ENCODE peak calls at places on chromosome 5, in ten cellular contexts. K, H, D, M, C, B, Q, O, Z and W are unnamed samples.

GRCh38 chr5:132003170-132003744 is 8.2 kb downstream of the ACSL6 start:
- DNase-seq in O (no peak), Z (no peak), M (no peak), D (no peak), K (peak; percentile 90), H (no peak), B (no peak), C (peak; percentile 51), Q (peak; percentile 5), W (no peak)

GRCh38 chr5:124661317-124662141 is 84.9 kb downstream of the ZNF608 start:
- DNase-seq in M (no peak), B (no peak), O (no peak), H (no peak), D (peak; percentile 93), C (peak; percentile 87), Q (peak; percentile 92), K (peak; percentile 98), Z (peak; percentile 55), W (no peak)

GRCh38 chr5:75031366-75031765 is 21.0 kb downstream of the GCNT4 start:
- DNase-seq in O (no peak), H (no peak), Q (no peak), C (no peak), Z (no peak), D (no peak), M (no peak), B (no peak), K (no peak), W (no peak)

GRCh38 chr5:52443187-52443586 is 344.5 kb upstream of the ITGA1 start:
- DNase-seq in Z (no peak), K (no peak), O (no peak), D (no peak), C (no peak), H (no peak), Q (no peak), B (no peak), M (no peak), W (no peak)

GRCh38 chr5:91121347-91121993 is 261.6 kb downstream of the ARRDC3 start:
- DNase-seq in Z (no peak), H (no peak), B (no peak), C (no peak), K (no peak), M (no peak), O (peak; percentile 58), Q (no peak), D (no peak), W (no peak)

GRCh38 chr5:86780018-86780417 is 162.3 kb downstream of the COX7C start:
- DNase-seq in K (no peak), Z (no peak), D (no peak), M (no peak), O (no peak), C (no peak), B (no peak), Q (no peak), H (no peak), W (no peak)

GRCh38 chr5:135471726-135472125 is 19.6 kb upstream of the TIFAB start:
- DNase-seq in O (no peak), C (no peak), K (no peak), D (no peak), M (no peak), B (no peak), Q (no peak), H (no peak), Z (no peak), W (no peak)

GRCh38 chr5:131316026-131316425 is 52.2 kb downstream of the CDC42SE2 start:
- DNase-seq in K (no peak), C (no peak), H (no peak), M (no peak), B (no peak), Q (no peak), Z (no peak), D (peak; percentile 54), O (no peak), W (no peak)

DNA sequence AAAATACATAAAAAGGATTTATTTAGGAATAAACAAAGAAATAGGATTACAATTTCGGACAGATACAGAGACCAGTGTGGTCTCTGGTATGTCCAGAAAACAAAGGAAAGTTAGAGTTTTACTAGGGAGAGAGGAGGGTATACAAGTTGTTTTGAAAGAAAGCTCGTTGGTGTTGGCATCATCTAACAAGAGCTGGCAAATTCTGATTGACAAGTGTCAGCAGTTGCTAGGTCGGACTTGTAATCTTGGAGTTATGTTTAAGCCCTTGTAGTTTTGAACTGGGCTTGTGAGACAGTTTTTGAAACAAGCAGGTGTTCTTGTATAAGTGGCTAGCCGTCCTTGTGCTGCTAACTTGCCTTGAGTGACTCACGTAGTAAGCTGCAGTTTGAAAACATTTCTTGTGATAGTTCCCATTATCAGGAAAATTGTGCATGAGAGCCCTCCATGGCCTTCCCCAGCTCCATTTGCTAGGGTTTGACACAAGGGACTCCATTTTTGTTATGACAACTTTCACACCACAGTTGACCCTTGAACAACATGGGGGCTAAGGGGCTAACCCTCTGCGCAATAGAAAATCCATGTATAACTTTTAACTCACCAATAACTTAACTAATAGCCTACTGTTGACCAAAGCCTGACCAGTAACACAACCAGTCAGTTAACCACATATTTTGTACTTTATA is 48.1 kb downstream of the ZNF622 start:
- DNase-seq in H (no peak), D (no peak), B (no peak), C (no peak), M (no peak), Z (no peak), O (no peak), K (no peak), Q (no peak), W (no peak)
- H3K27ac ChIP-seq in H (peak overlapping the region; percentile 49), D (no peak overlapping the region), B (peak overlapping the region; percentile 25), C (peak overlapping the region; percentile 74), M (no peak overlapping the region), Z (no peak overlapping the region), O (no peak overlapping the region), K (no peak overlapping the region), Q (no peak overlapping the region), W (no peak overlapping the region)

GRCh38 chr5:10262995-10263394 is 12.9 kb downstream of the CCT5 start:
- DNase-seq in M (no peak), B (no peak), Z (no peak), H (no peak), D (no peak), C (no peak), K (no peak), O (no peak), Q (no peak), W (no peak)

GRCh38 chr5:10257870-10258269 is 7.8 kb downstream of the CCT5 start:
- DNase-seq in Z (no peak), H (no peak), K (no peak), O (no peak), M (no peak), D (no peak), Q (no peak), B (no peak), C (no peak), W (no peak)

GRCh38 chr5:10262121-10262774 is 12.2 kb downstream of the CCT5 start:
- DNase-seq in Q (no peak), K (no peak), Z (no peak), B (no peak), M (no peak), D (no peak), O (no peak), H (no peak), C (peak; percentile 25), W (no peak)

GRCh38 chr5:10259916-10260315 is 9.8 kb downstream of the CCT5 start:
- DNase-seq in B (no peak), M (no peak), C (no peak), K (no peak), O (no peak), D (no peak), Z (no peak), Q (no peak), H (no peak), W (no peak)

DNA sequence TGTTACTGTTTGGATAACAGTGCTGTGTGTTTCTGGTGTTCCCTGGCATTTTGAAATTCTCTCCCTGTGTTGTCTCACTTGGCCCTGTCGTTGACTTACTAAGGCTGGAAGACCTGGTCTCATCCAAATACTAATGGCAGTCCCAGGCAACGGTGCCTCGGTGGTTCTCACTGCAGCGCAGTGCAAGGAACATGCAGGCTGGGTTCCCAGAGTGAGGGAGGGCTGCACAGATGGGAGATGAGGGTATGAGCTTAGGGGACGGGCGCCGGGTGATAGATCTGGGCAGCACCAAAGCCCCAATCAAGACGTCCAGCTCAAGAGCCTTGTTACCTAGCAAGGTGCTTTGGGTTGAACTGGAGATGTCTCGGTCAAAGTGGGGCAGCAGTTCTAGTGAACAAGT is 11.0 kb downstream of the CCT5 start:
- DNase-seq in O (no peak), Z (no peak), C (no peak), D (no peak), M (no peak), Q (no peak), H (no peak), K (no peak), B (no peak), W (no peak)
- H3K4me3 ChIP-seq in O (no peak overlapping the region), Z (no peak overlapping the region), C (no peak overlapping the region), D (no peak overlapping the region), M (no peak overlapping the region), Q (no peak overlapping the region), H (no peak overlapping the region), K (no peak overlapping the region), B (no peak overlapping the region), W (no peak overlapping the region)

DNA sequence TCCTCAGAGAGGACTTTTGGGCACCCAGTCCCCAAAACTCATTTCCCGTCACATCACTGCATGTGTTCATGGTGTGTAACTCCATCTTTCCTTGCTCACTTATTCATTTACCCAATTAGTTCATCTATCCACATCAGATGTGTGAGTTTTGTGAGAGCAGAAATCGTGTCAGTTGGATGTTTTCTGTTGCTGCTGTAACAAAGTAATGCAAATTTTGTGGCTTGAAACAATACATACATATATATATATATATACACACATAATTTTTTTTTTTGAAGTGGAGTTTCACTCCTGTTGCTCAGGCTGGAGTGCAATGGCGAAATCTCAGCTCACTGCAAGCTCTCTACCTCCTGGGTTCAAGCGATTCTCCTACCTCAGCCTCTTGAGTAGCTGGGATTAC is 70.5 kb upstream of the BOD1 start:
- DNase-seq in C (no peak), B (no peak), Q (no peak), M (no peak), H (no peak), K (no peak), D (no peak), Z (no peak), O (no peak), W (no peak)
- H3K27ac ChIP-seq in C (no peak overlapping the region), B (no peak overlapping the region), Q (no peak overlapping the region), M (no peak overlapping the region), H (no peak overlapping the region), K (no peak overlapping the region), D (no peak overlapping the region), Z (no peak overlapping the region), O (no peak overlapping the region), W (no peak overlapping the region)

DNA sequence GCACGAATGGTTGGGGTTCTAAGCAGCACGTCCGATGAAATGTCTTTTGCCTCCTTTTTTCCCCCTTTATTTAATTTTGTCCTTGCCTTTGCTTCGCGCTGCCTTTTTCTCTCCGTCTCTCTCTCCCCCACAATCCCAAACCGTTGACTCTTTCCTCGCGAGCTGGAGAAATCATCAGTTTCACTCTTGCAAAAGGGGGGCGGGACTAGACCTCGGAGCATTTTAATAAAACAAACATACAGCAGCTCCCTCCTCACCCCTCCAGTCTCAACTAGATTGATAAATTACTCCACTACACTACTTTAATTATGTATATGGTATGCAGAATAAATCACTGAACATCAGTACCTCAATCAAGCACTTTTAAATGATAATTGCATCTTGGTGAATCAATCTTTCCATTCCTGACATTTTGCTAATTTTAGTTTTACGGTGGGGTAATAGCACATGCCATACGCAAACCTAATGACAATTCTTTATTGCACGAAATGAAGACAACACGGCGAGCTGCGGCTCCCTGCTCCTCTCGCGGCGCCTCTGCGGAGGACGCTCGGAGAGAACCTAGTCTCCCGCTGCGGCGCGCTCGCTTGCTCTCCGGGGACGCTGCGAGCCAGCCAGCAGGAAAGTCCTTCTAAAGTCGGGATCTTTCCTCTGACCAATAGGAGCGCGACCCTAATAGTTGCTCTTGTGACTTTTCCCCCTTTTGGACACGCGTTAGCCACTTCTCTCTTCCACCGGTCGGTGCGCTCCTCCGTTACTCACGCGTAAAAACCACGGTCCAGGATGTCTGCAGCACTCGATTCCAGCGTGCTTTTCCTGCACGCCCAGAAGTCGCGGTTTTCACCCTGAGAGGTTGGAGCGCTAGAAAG is 816 bp upstream of the MEF2C start:
- DNase-seq in M (peak; percentile 87), D (peak; percentile 48), K (peak; percentile 62), Q (peak; percentile 79), Z (peak; percentile 76), B (peak; percentile 71), H (peak; percentile 65), C (peak; percentile 89), O (peak; percentile 93), W (peak; percentile 36)
- H3K4me3 ChIP-seq in M (peak overlapping the region; percentile 82), D (peak overlapping the region; percentile 63), K (peak overlapping the region; percentile 50), Q (peak overlapping the region; percentile 61), Z (peak overlapping the region; percentile 72), B (peak overlapping the region; percentile 38), H (peak overlapping the region; percentile 51), C (peak overlapping the region; percentile 75), O (peak overlapping the region; percentile 57), W (peak overlapping the region; percentile 86)